ENCODE peak calls at places on chromosomes 16 and 17, in ten cellular contexts. One of them, this sample, is unnamed.

GRCh38 chr16:9219811-9220210 is 128.4 kb downstream of the HAPSTR1 start:
- DNase-seq in Jurkat, Clone E6-1: no peak
- DNase-seq in germinal center: no peak
- DNase-seq in NCI-H2171: no peak
- DNase-seq in head of caudate nucleus: no peak
- DNase-seq in endodermal cell: no peak
- DNase-seq in HTR-8/SVneo: no peak
- DNase-seq in cardiac muscle cell: no peak
- DNase-seq in C1 segment of cervical spinal cord: no peak
- DNase-seq in stimulated activated CD8-positive, alpha-beta memory T cell treated with anti-CD3 and anti-CD28 coated beads, Interleukin-4, amount 100 ng/mL, for 24 hours: no peak
- DNase-seq in this sample: no peak

GRCh38 chr16:51713502-51713901 is 562.4 kb upstream of the SALL1 start:
- DNase-seq in Jurkat, Clone E6-1: no peak
- DNase-seq in germinal center: no peak
- DNase-seq in NCI-H2171: no peak
- DNase-seq in head of caudate nucleus: no peak
- DNase-seq in endodermal cell: no peak
- DNase-seq in HTR-8/SVneo: no peak
- DNase-seq in cardiac muscle cell: no peak
- DNase-seq in C1 segment of cervical spinal cord: no peak
- DNase-seq in stimulated activated CD8-positive, alpha-beta memory T cell treated with anti-CD3 and anti-CD28 coated beads, Interleukin-4, amount 100 ng/mL, for 24 hours: no peak
- DNase-seq in this sample: no peak

GRCh38 chr17:73962308-73962707 is 241.2 kb upstream of the RPL38 start:
- DNase-seq in Jurkat, Clone E6-1: no peak
- DNase-seq in germinal center: no peak
- DNase-seq in NCI-H2171: no peak
- DNase-seq in head of caudate nucleus: no peak
- DNase-seq in endodermal cell: no peak
- DNase-seq in HTR-8/SVneo: no peak
- DNase-seq in cardiac muscle cell: no peak
- DNase-seq in C1 segment of cervical spinal cord: no peak
- DNase-seq in stimulated activated CD8-positive, alpha-beta memory T cell treated with anti-CD3 and anti-CD28 coated beads, Interleukin-4, amount 100 ng/mL, for 24 hours: no peak
- DNase-seq in this sample: no peak

GRCh38 chr17:40542562-40543411 is 22.5 kb downstream of the CCR7 start:
- DNase-seq in Jurkat, Clone E6-1: no peak
- DNase-seq in germinal center: no peak
- DNase-seq in NCI-H2171: no peak
- DNase-seq in head of caudate nucleus: no peak
- DNase-seq in endodermal cell: peak
- DNase-seq in HTR-8/SVneo: peak
- DNase-seq in cardiac muscle cell: peak
- DNase-seq in C1 segment of cervical spinal cord: peak
- DNase-seq in stimulated activated CD8-positive, alpha-beta memory T cell treated with anti-CD3 and anti-CD28 coated beads, Interleukin-4, amount 100 ng/mL, for 24 hours: no peak
- DNase-seq in this sample: no peak

GRCh38 chr17:56819030-56819429 is 14.7 kb downstream of the C17orf67 start:
- DNase-seq in Jurkat, Clone E6-1: no peak
- DNase-seq in germinal center: no peak
- DNase-seq in NCI-H2171: no peak
- DNase-seq in head of caudate nucleus: no peak
- DNase-seq in endodermal cell: no peak
- DNase-seq in HTR-8/SVneo: no peak
- DNase-seq in cardiac muscle cell: no peak
- DNase-seq in C1 segment of cervical spinal cord: no peak
- DNase-seq in stimulated activated CD8-positive, alpha-beta memory T cell treated with anti-CD3 and anti-CD28 coated beads, Interleukin-4, amount 100 ng/mL, for 24 hours: no peak
- DNase-seq in this sample: no peak

GRCh38 chr16:72859581-72859980 is 188.3 kb downstream of the ZFHX3 start:
- DNase-seq in Jurkat, Clone E6-1: no peak
- DNase-seq in germinal center: no peak
- DNase-seq in NCI-H2171: no peak
- DNase-seq in head of caudate nucleus: no peak
- DNase-seq in endodermal cell: no peak
- DNase-seq in HTR-8/SVneo: no peak
- DNase-seq in cardiac muscle cell: no peak
- DNase-seq in C1 segment of cervical spinal cord: no peak
- DNase-seq in stimulated activated CD8-positive, alpha-beta memory T cell treated with anti-CD3 and anti-CD28 coated beads, Interleukin-4, amount 100 ng/mL, for 24 hours: no peak
- DNase-seq in this sample: no peak

GRCh38 chr16:65782537-65783290 is 583.8 kb upstream of the CDH5 start:
- DNase-seq in Jurkat, Clone E6-1: no peak
- DNase-seq in germinal center: no peak
- DNase-seq in NCI-H2171: no peak
- DNase-seq in head of caudate nucleus: no peak
- DNase-seq in endodermal cell: no peak
- DNase-seq in HTR-8/SVneo: no peak
- DNase-seq in cardiac muscle cell: peak
- DNase-seq in C1 segment of cervical spinal cord: no peak
- DNase-seq in stimulated activated CD8-positive, alpha-beta memory T cell treated with anti-CD3 and anti-CD28 coated beads, Interleukin-4, amount 100 ng/mL, for 24 hours: no peak
- DNase-seq in this sample: no peak

GRCh38 chr16:49365711-49366509 is 7.7 kb upstream of the C16orf78 start:
- DNase-seq in Jurkat, Clone E6-1: no peak
- DNase-seq in germinal center: no peak
- DNase-seq in NCI-H2171: no peak
- DNase-seq in head of caudate nucleus: peak
- DNase-seq in endodermal cell: peak
- DNase-seq in HTR-8/SVneo: no peak
- DNase-seq in cardiac muscle cell: no peak
- DNase-seq in C1 segment of cervical spinal cord: no peak
- DNase-seq in stimulated activated CD8-positive, alpha-beta memory T cell treated with anti-CD3 and anti-CD28 coated beads, Interleukin-4, amount 100 ng/mL, for 24 hours: no peak
- DNase-seq in this sample: no peak

GRCh38 chr16:66943426-66944053 is 8.2 kb downstream of the CES2 start:
- DNase-seq in Jurkat, Clone E6-1: no peak
- DNase-seq in germinal center: no peak
- DNase-seq in NCI-H2171: no peak
- DNase-seq in head of caudate nucleus: no peak
- DNase-seq in endodermal cell: no peak
- DNase-seq in HTR-8/SVneo: no peak
- DNase-seq in cardiac muscle cell: no peak
- DNase-seq in C1 segment of cervical spinal cord: no peak
- DNase-seq in stimulated activated CD8-positive, alpha-beta memory T cell treated with anti-CD3 and anti-CD28 coated beads, Interleukin-4, amount 100 ng/mL, for 24 hours: no peak
- DNase-seq in this sample: no peak

GRCh38 chr16:5882087-5882661 is 784.6 kb upstream of the EEF2KMT start:
- DNase-seq in Jurkat, Clone E6-1: no peak
- DNase-seq in germinal center: no peak
- DNase-seq in NCI-H2171: no peak
- DNase-seq in head of caudate nucleus: no peak
- DNase-seq in endodermal cell: peak
- DNase-seq in HTR-8/SVneo: no peak
- DNase-seq in cardiac muscle cell: no peak
- DNase-seq in C1 segment of cervical spinal cord: no peak
- DNase-seq in stimulated activated CD8-positive, alpha-beta memory T cell treated with anti-CD3 and anti-CD28 coated beads, Interleukin-4, amount 100 ng/mL, for 24 hours: no peak
- DNase-seq in this sample: no peak

GRCh38 chr17:44354582-44355309 is 8.9 kb downstream of the FAM171A2 start:
- DNase-seq in Jurkat, Clone E6-1: no peak
- DNase-seq in germinal center: peak
- DNase-seq in NCI-H2171: no peak
- DNase-seq in head of caudate nucleus: no peak
- DNase-seq in endodermal cell: peak
- DNase-seq in HTR-8/SVneo: no peak
- DNase-seq in cardiac muscle cell: peak
- DNase-seq in C1 segment of cervical spinal cord: no peak
- DNase-seq in stimulated activated CD8-positive, alpha-beta memory T cell treated with anti-CD3 and anti-CD28 coated beads, Interleukin-4, amount 100 ng/mL, for 24 hours: peak
- DNase-seq in this sample: no peak

GRCh38 chr17:83198366-83199341 is 119.2 kb downstream of the METRNL start:
- DNase-seq in Jurkat, Clone E6-1: no peak
- DNase-seq in germinal center: peak
- DNase-seq in NCI-H2171: no peak
- DNase-seq in head of caudate nucleus: no peak
- DNase-seq in endodermal cell: no peak
- DNase-seq in HTR-8/SVneo: no peak
- DNase-seq in cardiac muscle cell: no peak
- DNase-seq in C1 segment of cervical spinal cord: no peak
- DNase-seq in stimulated activated CD8-positive, alpha-beta memory T cell treated with anti-CD3 and anti-CD28 coated beads, Interleukin-4, amount 100 ng/mL, for 24 hours: no peak
- DNase-seq in this sample: no peak

GRCh38 chr16:6837722-6838121 is 494.9 kb upstream of the RBFOX1 start:
- DNase-seq in Jurkat, Clone E6-1: no peak
- DNase-seq in germinal center: no peak
- DNase-seq in NCI-H2171: no peak
- DNase-seq in head of caudate nucleus: no peak
- DNase-seq in endodermal cell: no peak
- DNase-seq in HTR-8/SVneo: no peak
- DNase-seq in cardiac muscle cell: no peak
- DNase-seq in C1 segment of cervical spinal cord: no peak
- DNase-seq in stimulated activated CD8-positive, alpha-beta memory T cell treated with anti-CD3 and anti-CD28 coated beads, Interleukin-4, amount 100 ng/mL, for 24 hours: no peak
- DNase-seq in this sample: no peak

GRCh38 chr16:13425840-13426239 is 494.1 kb upstream of the ERCC4 start:
- DNase-seq in Jurkat, Clone E6-1: no peak
- DNase-seq in germinal center: no peak
- DNase-seq in NCI-H2171: no peak
- DNase-seq in head of caudate nucleus: no peak
- DNase-seq in endodermal cell: no peak
- DNase-seq in HTR-8/SVneo: no peak
- DNase-seq in cardiac muscle cell: no peak
- DNase-seq in C1 segment of cervical spinal cord: no peak
- DNase-seq in stimulated activated CD8-positive, alpha-beta memory T cell treated with anti-CD3 and anti-CD28 coated beads, Interleukin-4, amount 100 ng/mL, for 24 hours: no peak
- DNase-seq in this sample: no peak

GRCh38 chr17:12134101-12134500 is 113.4 kb downstream of the MAP2K4 start:
- DNase-seq in Jurkat, Clone E6-1: no peak
- DNase-seq in germinal center: no peak
- DNase-seq in NCI-H2171: no peak
- DNase-seq in head of caudate nucleus: no peak
- DNase-seq in endodermal cell: no peak
- DNase-seq in HTR-8/SVneo: no peak
- DNase-seq in cardiac muscle cell: no peak
- DNase-seq in C1 segment of cervical spinal cord: no peak
- DNase-seq in stimulated activated CD8-positive, alpha-beta memory T cell treated with anti-CD3 and anti-CD28 coated beads, Interleukin-4, amount 100 ng/mL, for 24 hours: no peak
- DNase-seq in this sample: no peak

GRCh38 chr16:67897231-67897630 is 4.2 kb downstream of the PSKH1 start:
- DNase-seq in Jurkat, Clone E6-1: no peak
- DNase-seq in germinal center: no peak
- DNase-seq in NCI-H2171: no peak
- DNase-seq in head of caudate nucleus: no peak
- DNase-seq in endodermal cell: no peak
- DNase-seq in HTR-8/SVneo: no peak
- DNase-seq in cardiac muscle cell: peak
- DNase-seq in C1 segment of cervical spinal cord: no peak
- DNase-seq in stimulated activated CD8-positive, alpha-beta memory T cell treated with anti-CD3 and anti-CD28 coated beads, Interleukin-4, amount 100 ng/mL, for 24 hours: no peak
- DNase-seq in this sample: no peak

GRCh38 chr17:68777243-68777855 is 176.2 kb upstream of the FAM20A start:
- DNase-seq in Jurkat, Clone E6-1: peak
- DNase-seq in germinal center: peak
- DNase-seq in NCI-H2171: peak
- DNase-seq in head of caudate nucleus: no peak
- DNase-seq in endodermal cell: peak
- DNase-seq in HTR-8/SVneo: peak
- DNase-seq in cardiac muscle cell: peak
- DNase-seq in C1 segment of cervical spinal cord: peak
- DNase-seq in stimulated activated CD8-positive, alpha-beta memory T cell treated with anti-CD3 and anti-CD28 coated beads, Interleukin-4, amount 100 ng/mL, for 24 hours: no peak
- DNase-seq in this sample: peak

GRCh38 chr17:1142503-1143095 is 37.2 kb downstream of the ABR start:
- DNase-seq in Jurkat, Clone E6-1: no peak
- DNase-seq in germinal center: no peak
- DNase-seq in NCI-H2171: no peak
- DNase-seq in head of caudate nucleus: no peak
- DNase-seq in endodermal cell: no peak
- DNase-seq in HTR-8/SVneo: no peak
- DNase-seq in cardiac muscle cell: peak
- DNase-seq in C1 segment of cervical spinal cord: no peak
- DNase-seq in stimulated activated CD8-positive, alpha-beta memory T cell treated with anti-CD3 and anti-CD28 coated beads, Interleukin-4, amount 100 ng/mL, for 24 hours: no peak
- DNase-seq in this sample: no peak

GRCh38 chr16:2520784-2521577 is 810 bp downstream of the AMDHD2 start:
- DNase-seq in Jurkat, Clone E6-1: no peak
- DNase-seq in germinal center: peak
- DNase-seq in NCI-H2171: no peak
- DNase-seq in head of caudate nucleus: no peak
- DNase-seq in endodermal cell: peak
- DNase-seq in HTR-8/SVneo: no peak
- DNase-seq in cardiac muscle cell: no peak
- DNase-seq in C1 segment of cervical spinal cord: no peak
- DNase-seq in stimulated activated CD8-positive, alpha-beta memory T cell treated with anti-CD3 and anti-CD28 coated beads, Interleukin-4, amount 100 ng/mL, for 24 hours: no peak
- DNase-seq in this sample: peak

GRCh38 chr17:83161298-83162034 is 82.1 kb downstream of the METRNL start:
- DNase-seq in Jurkat, Clone E6-1: no peak
- DNase-seq in germinal center: no peak
- DNase-seq in NCI-H2171: no peak
- DNase-seq in head of caudate nucleus: no peak
- DNase-seq in endodermal cell: peak
- DNase-seq in HTR-8/SVneo: no peak
- DNase-seq in cardiac muscle cell: peak
- DNase-seq in C1 segment of cervical spinal cord: no peak
- DNase-seq in stimulated activated CD8-positive, alpha-beta memory T cell treated with anti-CD3 and anti-CD28 coated beads, Interleukin-4, amount 100 ng/mL, for 24 hours: no peak
- DNase-seq in this sample: no peak

GRCh38 chr16:64440421-64440831 is 681.4 kb downstream of the CDH11 start:
- DNase-seq in Jurkat, Clone E6-1: no peak
- DNase-seq in germinal center: no peak
- DNase-seq in NCI-H2171: no peak
- DNase-seq in head of caudate nucleus: no peak
- DNase-seq in endodermal cell: no peak
- DNase-seq in HTR-8/SVneo: no peak
- DNase-seq in cardiac muscle cell: peak
- DNase-seq in C1 segment of cervical spinal cord: no peak
- DNase-seq in stimulated activated CD8-positive, alpha-beta memory T cell treated with anti-CD3 and anti-CD28 coated beads, Interleukin-4, amount 100 ng/mL, for 24 hours: no peak
- DNase-seq in this sample: no peak

GRCh38 chr16:11768850-11769249 is 26.2 kb upstream of the TXNDC11 start:
- DNase-seq in Jurkat, Clone E6-1: no peak
- DNase-seq in germinal center: peak
- DNase-seq in NCI-H2171: no peak
- DNase-seq in head of caudate nucleus: no peak
- DNase-seq in endodermal cell: no peak
- DNase-seq in HTR-8/SVneo: no peak
- DNase-seq in cardiac muscle cell: no peak
- DNase-seq in C1 segment of cervical spinal cord: no peak
- DNase-seq in stimulated activated CD8-positive, alpha-beta memory T cell treated with anti-CD3 and anti-CD28 coated beads, Interleukin-4, amount 100 ng/mL, for 24 hours: no peak
- DNase-seq in this sample: no peak

GRCh38 chr17:35665662-35666061 is 65.8 kb upstream of the RASL10B start:
- DNase-seq in Jurkat, Clone E6-1: no peak
- DNase-seq in germinal center: no peak
- DNase-seq in NCI-H2171: no peak
- DNase-seq in head of caudate nucleus: no peak
- DNase-seq in endodermal cell: no peak
- DNase-seq in HTR-8/SVneo: no peak
- DNase-seq in cardiac muscle cell: no peak
- DNase-seq in C1 segment of cervical spinal cord: no peak
- DNase-seq in stimulated activated CD8-positive, alpha-beta memory T cell treated with anti-CD3 and anti-CD28 coated beads, Interleukin-4, amount 100 ng/mL, for 24 hours: no peak
- DNase-seq in this sample: no peak

GRCh38 chr17:60506312-60506711 is 19.7 kb downstream of the APPBP2 start:
- DNase-seq in Jurkat, Clone E6-1: no peak
- DNase-seq in germinal center: no peak
- DNase-seq in NCI-H2171: no peak
- DNase-seq in head of caudate nucleus: no peak
- DNase-seq in endodermal cell: no peak
- DNase-seq in HTR-8/SVneo: peak
- DNase-seq in cardiac muscle cell: peak
- DNase-seq in C1 segment of cervical spinal cord: no peak
- DNase-seq in stimulated activated CD8-positive, alpha-beta memory T cell treated with anti-CD3 and anti-CD28 coated beads, Interleukin-4, amount 100 ng/mL, for 24 hours: no peak
- DNase-seq in this sample: no peak

GRCh38 chr17:37488009-37488604 is 1.6 kb upstream of the DUSP14 start:
- DNase-seq in Jurkat, Clone E6-1: no peak
- DNase-seq in germinal center: no peak
- DNase-seq in NCI-H2171: peak
- DNase-seq in head of caudate nucleus: no peak
- DNase-seq in endodermal cell: peak
- DNase-seq in HTR-8/SVneo: peak
- DNase-seq in cardiac muscle cell: peak
- DNase-seq in C1 segment of cervical spinal cord: no peak
- DNase-seq in stimulated activated CD8-positive, alpha-beta memory T cell treated with anti-CD3 and anti-CD28 coated beads, Interleukin-4, amount 100 ng/mL, for 24 hours: no peak
- DNase-seq in this sample: no peak

GRCh38 chr16:74449470-74449869 is 28.2 kb upstream of the CLEC18B start:
- DNase-seq in Jurkat, Clone E6-1: no peak
- DNase-seq in germinal center: no peak
- DNase-seq in NCI-H2171: no peak
- DNase-seq in head of caudate nucleus: no peak
- DNase-seq in endodermal cell: no peak
- DNase-seq in HTR-8/SVneo: peak
- DNase-seq in cardiac muscle cell: no peak
- DNase-seq in C1 segment of cervical spinal cord: no peak
- DNase-seq in stimulated activated CD8-positive, alpha-beta memory T cell treated with anti-CD3 and anti-CD28 coated beads, Interleukin-4, amount 100 ng/mL, for 24 hours: no peak
- DNase-seq in this sample: no peak

GRCh38 chr17:565506-565905 is 149.1 kb downstream of the VPS53 start:
- DNase-seq in Jurkat, Clone E6-1: no peak
- DNase-seq in germinal center: no peak
- DNase-seq in NCI-H2171: no peak
- DNase-seq in head of caudate nucleus: no peak
- DNase-seq in endodermal cell: peak
- DNase-seq in HTR-8/SVneo: no peak
- DNase-seq in cardiac muscle cell: no peak
- DNase-seq in C1 segment of cervical spinal cord: no peak
- DNase-seq in stimulated activated CD8-positive, alpha-beta memory T cell treated with anti-CD3 and anti-CD28 coated beads, Interleukin-4, amount 100 ng/mL, for 24 hours: no peak
- DNase-seq in this sample: no peak

GRCh38 chr16:83098536-83098935 is 471.8 kb downstream of the CDH13 start:
- DNase-seq in Jurkat, Clone E6-1: no peak
- DNase-seq in germinal center: no peak
- DNase-seq in NCI-H2171: no peak
- DNase-seq in head of caudate nucleus: no peak
- DNase-seq in endodermal cell: no peak
- DNase-seq in HTR-8/SVneo: no peak
- DNase-seq in cardiac muscle cell: no peak
- DNase-seq in C1 segment of cervical spinal cord: no peak
- DNase-seq in stimulated activated CD8-positive, alpha-beta memory T cell treated with anti-CD3 and anti-CD28 coated beads, Interleukin-4, amount 100 ng/mL, for 24 hours: no peak
- DNase-seq in this sample: no peak